ENCODE peak calls at places on chromosome 12, in six cellular contexts. One of them, this sample, is unnamed. For H3K27me3, the result is how much of the 10 kb centered on the place peaks cover.

GRCh38 chr12:32821293-32822089 is 65.8 kb upstream of the YARS2 start:
- DNase-seq in uterus: no peak
- DNase-seq in CD8-positive, alpha-beta T cell: no peak
- DNase-seq in colonic mucosa: no peak
- DNase-seq in prostate gland: no peak
- DNase-seq in effector memory CD4-positive, alpha-beta T cell: no peak
- DNase-seq in this sample: no peak

GRCh38 chr12:15899282-15899870 is 11.8 kb upstream of the DERA start:
- DNase-seq in uterus: no peak
- DNase-seq in CD8-positive, alpha-beta T cell: no peak
- DNase-seq in colonic mucosa: no peak
- DNase-seq in prostate gland: no peak
- DNase-seq in effector memory CD4-positive, alpha-beta T cell: no peak
- DNase-seq in this sample: no peak

GRCh38 chr12:89731614-89732013 is 23.0 kb upstream of the ATP2B1 start:
- DNase-seq in uterus: no peak
- DNase-seq in CD8-positive, alpha-beta T cell: no peak
- DNase-seq in colonic mucosa: no peak
- DNase-seq in prostate gland: no peak
- DNase-seq in effector memory CD4-positive, alpha-beta T cell: no peak
- DNase-seq in this sample: no peak

GRCh38 chr12:94145231-94145979 is 3.0 kb upstream of the PLXNC1 start:
- DNase-seq in uterus: peak
- DNase-seq in CD8-positive, alpha-beta T cell: no peak
- DNase-seq in colonic mucosa: no peak
- DNase-seq in prostate gland: no peak
- DNase-seq in effector memory CD4-positive, alpha-beta T cell: no peak
- DNase-seq in this sample: no peak

GRCh38 chr12:121165316-121165715 is 32.6 kb downstream of the P2RX7 start:
- DNase-seq in uterus: no peak
- DNase-seq in CD8-positive, alpha-beta T cell: no peak
- DNase-seq in colonic mucosa: no peak
- DNase-seq in prostate gland: no peak
- DNase-seq in effector memory CD4-positive, alpha-beta T cell: no peak
- DNase-seq in this sample: no peak

GRCh38 chr12:31325524-31325875 is 450 bp downstream of the SINHCAF start:
- DNase-seq in uterus: peak
- DNase-seq in CD8-positive, alpha-beta T cell: peak
- DNase-seq in colonic mucosa: peak
- DNase-seq in prostate gland: no peak
- DNase-seq in effector memory CD4-positive, alpha-beta T cell: no peak
- DNase-seq in this sample: peak

GRCh38 chr12:46664771-46665287 is 161.0 kb downstream of the SLC38A4 start:
- DNase-seq in uterus: peak
- DNase-seq in CD8-positive, alpha-beta T cell: no peak
- DNase-seq in colonic mucosa: no peak
- DNase-seq in prostate gland: peak
- DNase-seq in effector memory CD4-positive, alpha-beta T cell: no peak
- DNase-seq in this sample: no peak

GRCh38 chr12:131050463-131051154 is 96.9 kb downstream of the ADGRD1 start:
- DNase-seq in uterus: no peak
- DNase-seq in CD8-positive, alpha-beta T cell: no peak
- DNase-seq in colonic mucosa: no peak
- DNase-seq in prostate gland: no peak
- DNase-seq in effector memory CD4-positive, alpha-beta T cell: no peak
- DNase-seq in this sample: no peak

GRCh38 chr12:6069452-6070093 is 54.9 kb downstream of the VWF start:
- DNase-seq in uterus: no peak
- DNase-seq in CD8-positive, alpha-beta T cell: no peak
- DNase-seq in colonic mucosa: no peak
- DNase-seq in prostate gland: no peak
- DNase-seq in effector memory CD4-positive, alpha-beta T cell: no peak
- DNase-seq in this sample: no peak

GRCh38 chr12:108822458-108823205 is 34.8 kb downstream of the SSH1 start:
- DNase-seq in uterus: no peak
- DNase-seq in CD8-positive, alpha-beta T cell: no peak
- DNase-seq in colonic mucosa: no peak
- DNase-seq in prostate gland: no peak
- DNase-seq in effector memory CD4-positive, alpha-beta T cell: no peak
- DNase-seq in this sample: no peak

GRCh38 chr12:13609874-13610273 is 371.5 kb downstream of the GRIN2B start:
- DNase-seq in uterus: no peak
- DNase-seq in CD8-positive, alpha-beta T cell: no peak
- DNase-seq in colonic mucosa: no peak
- DNase-seq in prostate gland: no peak
- DNase-seq in effector memory CD4-positive, alpha-beta T cell: no peak
- DNase-seq in this sample: no peak

GRCh38 chr12:12249216-12250050 is 17.4 kb downstream of the LRP6 start:
- DNase-seq in uterus: no peak
- DNase-seq in CD8-positive, alpha-beta T cell: no peak
- DNase-seq in colonic mucosa: no peak
- DNase-seq in prostate gland: no peak
- DNase-seq in effector memory CD4-positive, alpha-beta T cell: no peak
- DNase-seq in this sample: no peak

GRCh38 chr12:122350444-122350843 is 72.0 kb downstream of the CLIP1 start:
- DNase-seq in uterus: no peak
- DNase-seq in CD8-positive, alpha-beta T cell: no peak
- DNase-seq in colonic mucosa: no peak
- DNase-seq in prostate gland: no peak
- DNase-seq in effector memory CD4-positive, alpha-beta T cell: no peak
- DNase-seq in this sample: no peak

GRCh38 chr12:49819786-49820185 is 8.4 kb downstream of the NCKAP5L start:
- DNase-seq in uterus: no peak
- DNase-seq in CD8-positive, alpha-beta T cell: no peak
- DNase-seq in colonic mucosa: no peak
- DNase-seq in prostate gland: no peak
- DNase-seq in effector memory CD4-positive, alpha-beta T cell: no peak
- DNase-seq in this sample: no peak

GRCh38 chr12:50677858-50678257 is 86.0 kb upstream of the ATF1 start:
- DNase-seq in uterus: no peak
- DNase-seq in CD8-positive, alpha-beta T cell: no peak
- DNase-seq in colonic mucosa: no peak
- DNase-seq in prostate gland: no peak
- DNase-seq in effector memory CD4-positive, alpha-beta T cell: no peak
- DNase-seq in this sample: no peak

DNA sequence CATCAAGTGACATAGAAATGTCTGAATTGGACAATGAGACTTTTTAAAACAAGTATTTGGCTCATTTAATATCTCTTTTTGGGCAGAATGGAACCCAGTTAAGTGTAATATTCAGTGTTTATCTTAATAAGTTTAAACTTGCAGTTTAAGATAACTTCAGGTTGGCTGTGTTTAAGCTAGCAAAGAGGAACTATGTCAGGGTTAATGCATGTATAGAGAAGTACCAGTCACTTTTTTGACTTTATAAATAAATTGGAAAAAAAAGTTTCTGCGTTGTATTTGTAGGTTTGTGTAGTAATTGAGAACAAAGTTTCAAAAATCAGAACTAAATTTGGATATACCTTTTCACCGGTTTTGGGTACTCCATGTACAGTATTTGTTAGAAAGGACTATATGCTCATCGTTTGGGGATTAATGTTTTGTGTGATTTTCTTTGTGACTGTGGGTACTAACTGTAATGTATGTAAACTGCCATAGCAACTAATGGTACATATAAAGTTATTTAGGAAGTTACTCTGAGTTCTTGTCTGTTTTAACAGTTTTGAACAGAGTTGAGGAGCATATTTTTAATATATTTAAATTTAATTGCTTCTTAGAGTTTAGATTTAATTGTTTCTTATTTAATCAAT is 4.5 kb downstream of the HMGA2 start:
- DNase-seq in uterus: no peak
- DNase-seq in CD8-positive, alpha-beta T cell: no peak
- DNase-seq in colonic mucosa: no peak
- DNase-seq in prostate gland: no peak
- DNase-seq in effector memory CD4-positive, alpha-beta T cell: no peak
- DNase-seq in this sample: no peak
- H3K27me3 ChIP-seq in uterus: under half
- H3K27me3 ChIP-seq in CD8-positive, alpha-beta T cell: under half
- H3K27me3 ChIP-seq in colonic mucosa: under half
- H3K27me3 ChIP-seq in prostate gland: under half
- H3K27me3 ChIP-seq in effector memory CD4-positive, alpha-beta T cell: under half
- H3K27me3 ChIP-seq in this sample: under half

GRCh38 chr12:95788637-95789036 is 1.9 kb downstream of the NTN4 start:
- DNase-seq in uterus: no peak
- DNase-seq in CD8-positive, alpha-beta T cell: no peak
- DNase-seq in colonic mucosa: no peak
- DNase-seq in prostate gland: no peak
- DNase-seq in effector memory CD4-positive, alpha-beta T cell: no peak
- DNase-seq in this sample: no peak

GRCh38 chr12:95787274-95787814 is 3.2 kb downstream of the NTN4 start:
- DNase-seq in uterus: no peak
- DNase-seq in CD8-positive, alpha-beta T cell: no peak
- DNase-seq in colonic mucosa: no peak
- DNase-seq in prostate gland: no peak
- DNase-seq in effector memory CD4-positive, alpha-beta T cell: no peak
- DNase-seq in this sample: no peak

GRCh38 chr12:95790912-95791849 is 617 bp upstream of the NTN4 start:
- DNase-seq in uterus: no peak
- DNase-seq in CD8-positive, alpha-beta T cell: no peak
- DNase-seq in colonic mucosa: peak
- DNase-seq in prostate gland: peak
- DNase-seq in effector memory CD4-positive, alpha-beta T cell: peak
- DNase-seq in this sample: no peak

GRCh38 chr12:95789126-95790024 is 1.2 kb downstream of the NTN4 start:
- DNase-seq in uterus: no peak
- DNase-seq in CD8-positive, alpha-beta T cell: no peak
- DNase-seq in colonic mucosa: peak
- DNase-seq in prostate gland: peak
- DNase-seq in effector memory CD4-positive, alpha-beta T cell: no peak
- DNase-seq in this sample: peak

DNA sequence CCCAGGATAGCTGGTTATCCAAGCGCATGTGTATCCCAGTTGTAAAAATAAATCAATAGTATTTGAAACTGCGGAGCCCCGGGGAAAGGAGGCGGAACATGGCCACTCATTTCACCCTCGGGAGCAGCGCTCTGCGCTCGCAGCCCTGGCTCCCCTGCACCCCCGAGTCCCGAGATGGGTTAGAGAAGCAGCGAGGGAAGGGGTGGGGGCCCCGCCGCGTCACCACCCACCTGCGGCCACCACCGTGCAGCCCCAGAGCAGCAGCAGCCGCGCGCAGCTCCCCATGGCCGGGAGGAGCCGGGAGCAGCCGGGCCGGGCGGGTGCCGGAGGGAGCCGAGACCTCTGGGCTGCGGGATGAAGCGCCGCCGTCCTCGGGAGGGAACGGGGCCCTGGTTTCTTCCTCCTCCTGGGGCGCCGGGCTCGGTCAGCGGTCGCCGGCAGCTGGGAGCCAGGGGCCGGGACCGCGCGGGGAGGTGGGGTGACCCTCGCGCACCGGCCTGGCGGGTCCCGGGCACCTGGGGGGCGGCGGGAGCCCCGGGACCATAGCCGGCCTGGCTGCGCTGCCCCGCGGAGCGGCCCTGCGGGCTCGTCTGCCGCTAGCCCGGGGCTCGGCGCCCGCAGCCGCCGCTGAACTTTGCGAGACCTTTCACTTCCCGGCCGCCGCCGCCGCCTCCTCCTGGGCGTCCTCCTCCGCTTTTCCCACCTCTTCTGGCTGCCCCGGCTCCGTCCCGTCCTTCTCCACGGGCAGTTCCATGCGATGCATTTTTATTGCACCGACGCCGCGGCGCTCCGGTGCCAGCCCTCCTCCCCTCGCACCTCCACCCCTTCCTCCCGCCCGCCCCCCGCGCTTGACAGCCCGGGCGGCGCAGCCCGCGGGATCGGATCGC is at the start of gene NTN4:
- DNase-seq in uterus: peak
- DNase-seq in CD8-positive, alpha-beta T cell: no peak
- DNase-seq in colonic mucosa: peak
- DNase-seq in prostate gland: peak
- DNase-seq in effector memory CD4-positive, alpha-beta T cell: no peak
- DNase-seq in this sample: peak
- H3K27me3 ChIP-seq in uterus: under half
- H3K27me3 ChIP-seq in CD8-positive, alpha-beta T cell: under half
- H3K27me3 ChIP-seq in colonic mucosa: under half
- H3K27me3 ChIP-seq in prostate gland: under half
- H3K27me3 ChIP-seq in effector memory CD4-positive, alpha-beta T cell: under half
- H3K27me3 ChIP-seq in this sample: under half

DNA sequence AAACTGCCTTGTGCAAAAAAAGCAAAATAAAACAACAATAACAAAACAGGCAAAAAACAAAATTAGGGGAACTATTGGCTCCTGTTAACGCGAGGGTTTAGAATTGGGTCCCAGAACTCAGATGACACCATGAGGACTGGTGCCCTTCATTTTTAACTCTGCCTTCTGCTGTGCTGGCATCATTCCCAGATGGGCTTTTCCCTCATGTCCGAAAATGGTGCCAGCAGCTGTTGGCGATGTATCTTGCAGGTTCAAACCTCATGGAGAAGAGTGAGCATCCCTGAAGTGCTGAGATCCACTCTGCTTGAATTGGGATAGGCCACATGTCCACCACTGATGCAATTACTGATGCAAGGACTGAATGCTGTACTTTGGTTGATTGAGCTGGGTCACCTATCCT is 61.1 kb downstream of the MYRFL start:
- DNase-seq in uterus: no peak
- DNase-seq in CD8-positive, alpha-beta T cell: no peak
- DNase-seq in colonic mucosa: no peak
- DNase-seq in prostate gland: no peak
- DNase-seq in effector memory CD4-positive, alpha-beta T cell: no peak
- DNase-seq in this sample: no peak
- H3K27me3 ChIP-seq in uterus: under half
- H3K27me3 ChIP-seq in CD8-positive, alpha-beta T cell: under half
- H3K27me3 ChIP-seq in colonic mucosa: under half
- H3K27me3 ChIP-seq in prostate gland: under half
- H3K27me3 ChIP-seq in effector memory CD4-positive, alpha-beta T cell: under half
- H3K27me3 ChIP-seq in this sample: under half

GRCh38 chr12:69996276-69996675 is 171.2 kb downstream of the MYRFL start:
- DNase-seq in uterus: no peak
- DNase-seq in CD8-positive, alpha-beta T cell: no peak
- DNase-seq in colonic mucosa: no peak
- DNase-seq in prostate gland: no peak
- DNase-seq in effector memory CD4-positive, alpha-beta T cell: no peak
- DNase-seq in this sample: no peak
- H3K27me3 ChIP-seq in uterus: under half
- H3K27me3 ChIP-seq in CD8-positive, alpha-beta T cell: under half
- H3K27me3 ChIP-seq in colonic mucosa: under half
- H3K27me3 ChIP-seq in prostate gland: under half
- H3K27me3 ChIP-seq in effector memory CD4-positive, alpha-beta T cell: under half
- H3K27me3 ChIP-seq in this sample: under half

GRCh38 chr12:132275110-132275531 is 54.3 kb downstream of the GALNT9 start:
- DNase-seq in uterus: no peak
- DNase-seq in CD8-positive, alpha-beta T cell: no peak
- DNase-seq in colonic mucosa: peak
- DNase-seq in prostate gland: peak
- DNase-seq in effector memory CD4-positive, alpha-beta T cell: no peak
- DNase-seq in this sample: peak
- H3K27me3 ChIP-seq in uterus: under half
- H3K27me3 ChIP-seq in CD8-positive, alpha-beta T cell: under half
- H3K27me3 ChIP-seq in colonic mucosa: under half
- H3K27me3 ChIP-seq in prostate gland: under half
- H3K27me3 ChIP-seq in effector memory CD4-positive, alpha-beta T cell: under half
- H3K27me3 ChIP-seq in this sample: under half

GRCh38 chr12:1698638-1699214 is 7.9 kb downstream of the ADIPOR2 start:
- DNase-seq in uterus: no peak
- DNase-seq in CD8-positive, alpha-beta T cell: no peak
- DNase-seq in colonic mucosa: no peak
- DNase-seq in prostate gland: no peak
- DNase-seq in effector memory CD4-positive, alpha-beta T cell: no peak
- DNase-seq in this sample: peak
- H3K27me3 ChIP-seq in uterus: under half
- H3K27me3 ChIP-seq in CD8-positive, alpha-beta T cell: under half
- H3K27me3 ChIP-seq in colonic mucosa: under half
- H3K27me3 ChIP-seq in prostate gland: under half
- H3K27me3 ChIP-seq in effector memory CD4-positive, alpha-beta T cell: under half
- H3K27me3 ChIP-seq in this sample: under half

GRCh38 chr12:57620245-57620935 is 9.2 kb downstream of the ARHGEF25 start:
- DNase-seq in uterus: no peak
- DNase-seq in CD8-positive, alpha-beta T cell: no peak
- DNase-seq in colonic mucosa: no peak
- DNase-seq in prostate gland: no peak
- DNase-seq in effector memory CD4-positive, alpha-beta T cell: no peak
- DNase-seq in this sample: no peak
- H3K27me3 ChIP-seq in uterus: under half
- H3K27me3 ChIP-seq in CD8-positive, alpha-beta T cell: half or more
- H3K27me3 ChIP-seq in colonic mucosa: under half
- H3K27me3 ChIP-seq in prostate gland: under half
- H3K27me3 ChIP-seq in effector memory CD4-positive, alpha-beta T cell: half or more
- H3K27me3 ChIP-seq in this sample: half or more